ENCODE peak calls at places on chromosomes 12 and 14, in six cellular contexts. N, C, E, B, W and G are unnamed samples.

GRCh38 chr12:126617312-126617711 is 1552.1 kb downstream of the AACS start:
- DNase-seq in E (peak), W (peak), N (no peak), B (no peak), C (no peak), G (no peak)

GRCh38 chr14:92340938-92341337 is 18.0 kb downstream of the SLC24A4 start:
- DNase-seq in B (no peak), N (no peak), W (no peak), C (no peak), E (no peak), G (no peak)

GRCh38 chr14:85532570-85532969 is 2.6 kb downstream of the FLRT2 start:
- DNase-seq in E (no peak), N (no peak), C (no peak), B (no peak), W (no peak), G (no peak)

GRCh38 chr12:6430990-6431353 is 13.8 kb upstream of the CD27 start:
- DNase-seq in W (no peak), E (no peak), C (no peak), B (no peak), N (no peak), G (no peak)

GRCh38 chr14:23240661-23241060 is 2.9 kb downstream of the RNF212B start:
- DNase-seq in B (no peak), E (no peak), C (no peak), N (no peak), W (no peak), G (no peak)

GRCh38 chr12:55727643-55728184 is 1.1 kb downstream of the CD63 start:
- DNase-seq in W (peak), B (peak), N (peak), C (no peak), E (peak), G (peak)

GRCh38 chr12:59194794-59195193 is 274.5 kb upstream of the LRIG3 start:
- DNase-seq in C (no peak), E (no peak), N (no peak), W (no peak), B (no peak), G (no peak)

GRCh38 chr12:56633465-56634241 is 3.5 kb upstream of the BAZ2A start:
- DNase-seq in N (no peak), B (no peak), W (no peak), C (no peak), E (no peak), G (no peak)

GRCh38 chr14:77647853-77648252 is 31.4 kb upstream of the SPTLC2 start:
- DNase-seq in C (no peak), B (no peak), E (no peak), W (no peak), N (no peak), G (no peak)

GRCh38 chr12:101767537-101767936 is 28.3 kb upstream of the SYCP3 start:
- DNase-seq in W (no peak), E (no peak), C (no peak), B (no peak), N (no peak), G (no peak)

GRCh38 chr12:116474899-116475298 is 84.3 kb upstream of the MAP1LC3B2 start:
- DNase-seq in E (no peak), W (no peak), B (no peak), C (no peak), N (no peak), G (no peak)

GRCh38 chr12:95633671-95634465 is 82.6 kb upstream of the USP44 start:
- DNase-seq in W (no peak), E (no peak), B (peak), N (no peak), C (no peak), G (no peak)

GRCh38 chr12:22334696-22335290 is at the start of gene ST8SIA1:
- DNase-seq in B (peak), W (no peak), E (peak), N (peak), C (peak), G (peak)

GRCh38 chr12:6067152-6067916 is 57.1 kb downstream of the VWF start:
- DNase-seq in N (peak), B (peak), C (no peak), W (peak), E (peak), G (no peak)

GRCh38 chr12:12792421-12792820 is 7.0 kb downstream of the APOLD1 start:
- DNase-seq in W (no peak), C (no peak), B (no peak), N (no peak), E (no peak), G (no peak)
- TF ChIP-seq CTCF in W (no peak), C (no peak), B (no peak), N (no peak), E (no peak), G (no peak)

GRCh38 chr14:35963209-35963608 is 137.1 kb downstream of the BRMS1L start:
- DNase-seq in C (no peak), N (no peak), W (peak), B (no peak), E (no peak), G (no peak)
- TF ChIP-seq CTCF in C (no peak), N (no peak), W (peak), B (no peak), E (no peak), G (no peak)

GRCh38 chr14:36747411-36748184 is 85.9 kb downstream of the PAX9 start:
- DNase-seq in E (no peak), N (no peak), W (peak), B (peak), C (no peak), G (no peak)

GRCh38 chr14:36750244-36750643 is 88.6 kb downstream of the PAX9 start:
- DNase-seq in N (no peak), B (no peak), E (no peak), W (no peak), C (no peak), G (no peak)

GRCh38 chr14:36751116-36751515 is 89.5 kb downstream of the PAX9 start:
- DNase-seq in B (no peak), C (no peak), W (peak), E (no peak), N (no peak), G (no peak)

GRCh38 chr14:36748814-36749213 is 87.2 kb downstream of the PAX9 start:
- DNase-seq in C (no peak), B (no peak), E (no peak), N (no peak), W (no peak), G (no peak)

GRCh38 chr14:36746907-36747306 is 85.2 kb downstream of the PAX9 start:
- DNase-seq in C (no peak), N (no peak), W (no peak), B (no peak), E (no peak), G (no peak)
- TF ChIP-seq CTCF in C (no peak), N (no peak), W (no peak), B (no peak), E (no peak), G (no peak)

GRCh38 chr14:53401646-53402045 is 248.5 kb upstream of the DDHD1 start:
- DNase-seq in C (no peak), B (no peak), W (no peak), E (no peak), N (no peak), G (no peak)

DNA sequence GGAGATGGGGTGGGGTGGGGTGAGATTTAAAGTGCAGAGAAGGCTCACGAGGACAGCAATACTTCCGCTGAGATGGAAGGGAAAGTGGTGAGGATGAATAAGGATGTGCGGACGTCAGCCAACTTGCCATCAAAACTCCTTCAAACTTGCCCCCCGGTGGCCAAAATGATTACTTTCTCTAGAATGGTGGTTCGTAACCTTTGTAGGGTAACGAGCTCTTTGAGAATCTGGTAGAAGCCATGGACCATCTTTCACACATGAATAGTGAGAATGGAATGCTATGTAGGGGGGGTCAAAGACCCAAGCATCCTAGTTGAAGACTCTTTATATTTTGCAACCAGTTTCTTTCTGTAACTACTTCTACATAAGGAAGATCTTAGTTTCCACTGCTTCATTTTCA is 245.9 kb upstream of the DDHD1 start:
- DNase-seq in B (peak), W (peak), E (no peak), C (no peak), N (no peak), G (no peak)
- TF ChIP-seq CTCF in B (peak), W (peak), E (no peak), C (no peak), N (no peak), G (no peak)

GRCh38 chr12:108690799-108691153 is 40.5 kb downstream of the CORO1C start:
- DNase-seq in E (no peak), W (no peak), C (no peak), B (no peak), N (no peak), G (no peak)

GRCh38 chr12:108693186-108693585 is 38.1 kb downstream of the CORO1C start:
- DNase-seq in E (no peak), N (no peak), B (no peak), W (no peak), C (no peak), G (no peak)

GRCh38 chr12:108691995-108692808 is 39.1 kb downstream of the CORO1C start:
- DNase-seq in W (no peak), C (no peak), N (peak), B (no peak), E (no peak), G (peak)

GRCh38 chr12:108690191-108690518 is 41.2 kb downstream of the CORO1C start:
- DNase-seq in C (no peak), B (no peak), E (no peak), N (no peak), W (no peak), G (no peak)

GRCh38 chr12:108691154-108691994 is 39.9 kb downstream of the CORO1C start:
- DNase-seq in N (peak), W (peak), E (peak), C (peak), B (peak), G (peak)
- TF ChIP-seq CTCF in N (peak), W (peak), E (no peak), C (no peak), B (peak), G (peak)

GRCh38 chr14:52299692-52300278 is 14.3 kb upstream of the PTGER2 start:
- DNase-seq in B (peak), E (no peak), C (no peak), W (peak), N (no peak), G (no peak)
- TF ChIP-seq CTCF in B (peak), E (peak), C (peak), W (peak), N (peak), G (peak)

GRCh38 chr12:52687527-52688385 is 7.5 kb upstream of the KRT1 start:
- DNase-seq in C (no peak), W (peak), B (no peak), E (no peak), N (no peak), G (no peak)

GRCh38 chr12:52686063-52686462 is 5.9 kb upstream of the KRT1 start:
- DNase-seq in C (no peak), N (no peak), E (no peak), W (no peak), B (no peak), G (no peak)

GRCh38 chr12:52685406-52685890 is 5.2 kb upstream of the KRT1 start:
- DNase-seq in N (no peak), E (no peak), B (no peak), W (no peak), C (no peak), G (no peak)

GRCh38 chr12:52688481-52688880 is 8.3 kb upstream of the KRT1 start:
- DNase-seq in N (no peak), W (no peak), C (no peak), E (no peak), B (no peak), G (no peak)

GRCh38 chr12:52686756-52687487 is 6.7 kb upstream of the KRT1 start:
- DNase-seq in N (no peak), E (no peak), B (no peak), W (no peak), C (no peak), G (no peak)
- TF ChIP-seq CTCF in N (no peak), E (no peak), B (no peak), W (no peak), C (no peak), G (no peak)

GRCh38 chr14:76546426-76547221 is 170.7 kb downstream of the ESRRB start:
- DNase-seq in E (peak), B (peak), C (no peak), N (no peak), W (peak), G (no peak)
- TF ChIP-seq CTCF in E (peak), B (peak), C (no peak), N (no peak), W (peak), G (peak)